ENCODE peak calls at places on chromosome 4, in seven cellular contexts. C is GM13977, I is B cell, B is choroid plexus epithelial cell, V is neural crest cell, X is body of pancreas, Q is Calu3. F is an unnamed sample.
A peak's percentile ranks its signal among the peaks of the same experiment; 100 is the strongest.

GRCh38 chr4:113878718-113879117 is 100.7 kb downstream of the ARSJ start:
- DNase-seq in C (no peak), I (no peak), B (peak; percentile 62), V (peak; percentile 19), X (no peak), Q (peak; percentile 27), F (peak; percentile 20)

GRCh38 chr4:7392438-7393374 is 42.0 kb downstream of the PSAPL1 start:
- DNase-seq in C (no peak), I (no peak), B (peak; percentile 49), V (no peak), X (peak; percentile 9), Q (no peak), F (no peak)

GRCh38 chr4:161457311-161457710 is 706.5 kb downstream of the FSTL5 start:
- DNase-seq in C (no peak), I (no peak), B (peak; percentile 11), V (no peak), X (no peak), Q (no peak), F (no peak)

GRCh38 chr4:147736458-147736857 is 4.6 kb downstream of the ARHGAP10 start:
- DNase-seq in C (no peak), I (no peak), B (peak; percentile 91), V (no peak), X (no peak), Q (no peak), F (peak; percentile 57)

GRCh38 chr4:15547392-15547791 is 77.7 kb downstream of the CC2D2A start:
- DNase-seq in C (peak; percentile 18), I (no peak), B (no peak), V (no peak), X (no peak), Q (no peak), F (no peak)

GRCh38 chr4:78650106-78651021 is 98.8 kb downstream of the ANXA3 start:
- DNase-seq in C (no peak), I (no peak), B (peak; percentile 93), V (no peak), X (no peak), Q (no peak), F (peak; percentile 82)

GRCh38 chr4:154444958-154445357 is 46.6 kb downstream of the DCHS2 start:
- DNase-seq in C (no peak), I (no peak), B (no peak), V (no peak), X (no peak), Q (no peak), F (no peak)

GRCh38 chr4:13322681-13323101 is 161.4 kb downstream of the RAB28 start:
- DNase-seq in C (no peak), I (no peak), B (peak; percentile 97), V (no peak), X (no peak), Q (no peak), F (peak; percentile 1)

GRCh38 chr4:78960926-78961325 is 21.7 kb upstream of the PAQR3 start:
- DNase-seq in C (no peak), I (no peak), B (peak; percentile 14), V (no peak), X (no peak), Q (no peak), F (no peak)

GRCh38 chr4:169410839-169411770 is 140.3 kb upstream of the SH3RF1 start:
- DNase-seq in C (peak; percentile 38), I (no peak), B (peak; percentile 94), V (peak; percentile 16), X (no peak), Q (no peak), F (no peak)

GRCh38 chr4:124202106-124202505 is 510.4 kb downstream of the ANKRD50 start:
- DNase-seq in C (no peak), I (no peak), B (peak; percentile 77), V (no peak), X (peak; percentile 17), Q (no peak), F (peak; percentile 34)

GRCh38 chr4:23368081-23368697 is 521.7 kb downstream of the PPARGC1A start:
- DNase-seq in C (no peak), I (no peak), B (peak; percentile 7), V (no peak), X (no peak), Q (peak; percentile 48), F (peak; percentile 65)
- TF ChIP-seq CTCF in C (peak; percentile 15), I (no peak), B (peak; percentile 6), V (peak; percentile 54), X (no peak), Q (peak; percentile 17), F (peak; percentile 33)

GRCh38 chr4:42347076-42347475 is 50.2 kb upstream of the SHISA3 start:
- DNase-seq in C (no peak), I (no peak), B (no peak), V (no peak), X (no peak), Q (no peak), F (no peak)

GRCh38 chr4:42344260-42344659 is 53.0 kb upstream of the SHISA3 start:
- DNase-seq in C (peak; percentile 39), I (no peak), B (no peak), V (no peak), X (no peak), Q (no peak), F (no peak)

GRCh38 chr4:42345962-42346544 is 51.2 kb upstream of the SHISA3 start:
- DNase-seq in C (no peak), I (no peak), B (no peak), V (no peak), X (no peak), Q (no peak), F (no peak)

GRCh38 chr4:42341518-42342026 is 55.7 kb upstream of the SHISA3 start:
- DNase-seq in C (no peak), I (no peak), B (peak; percentile 54), V (no peak), X (no peak), Q (no peak), F (no peak)

GRCh38 chr4:42344749-42345148 is 52.5 kb upstream of the SHISA3 start:
- DNase-seq in C (no peak), I (no peak), B (no peak), V (no peak), X (no peak), Q (no peak), F (no peak)
- TF ChIP-seq CTCF in C (no peak), I (no peak), B (no peak), V (no peak), X (no peak), Q (no peak), F (no peak)

DNA sequence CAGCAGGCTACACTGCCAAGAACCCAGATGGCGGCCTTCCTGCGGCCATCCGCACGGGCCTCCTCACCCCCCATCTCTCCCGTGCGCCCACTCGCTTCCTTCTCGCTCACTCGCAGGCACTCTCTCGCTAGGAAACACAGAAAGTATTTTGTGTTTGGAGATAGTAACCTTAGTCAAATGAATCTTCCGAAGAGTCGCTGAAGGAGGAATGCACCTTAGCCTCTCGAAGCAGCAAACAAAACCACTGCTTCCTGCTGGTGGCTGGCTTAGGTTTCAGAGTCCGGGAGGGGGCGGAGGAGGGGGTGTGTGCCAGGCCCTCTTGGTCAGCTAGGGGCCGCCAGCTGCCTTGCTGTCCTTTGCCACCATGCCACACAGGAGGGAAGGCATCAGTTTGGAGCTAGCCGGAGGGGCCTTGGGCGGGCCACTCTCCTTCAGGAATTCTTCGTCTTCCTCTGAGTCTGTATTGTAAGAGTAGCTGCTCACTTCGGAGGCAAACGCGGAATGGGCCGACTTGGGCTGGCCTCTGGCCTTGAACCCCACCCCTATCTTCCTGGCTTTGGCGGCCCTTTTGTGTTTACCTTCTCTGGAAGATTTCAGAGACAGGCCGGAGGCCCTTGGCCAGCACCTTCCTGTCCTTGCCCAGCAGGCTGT is 73.2 kb upstream of the UCP1 start:
- DNase-seq in C (no peak), I (peak; percentile 35), B (peak; percentile 44), V (no peak), X (no peak), Q (no peak), F (no peak)
- TF ChIP-seq CTCF in C (no peak), I (no peak), B (peak; percentile 28), V (no peak), X (no peak), Q (no peak), F (no peak)

DNA sequence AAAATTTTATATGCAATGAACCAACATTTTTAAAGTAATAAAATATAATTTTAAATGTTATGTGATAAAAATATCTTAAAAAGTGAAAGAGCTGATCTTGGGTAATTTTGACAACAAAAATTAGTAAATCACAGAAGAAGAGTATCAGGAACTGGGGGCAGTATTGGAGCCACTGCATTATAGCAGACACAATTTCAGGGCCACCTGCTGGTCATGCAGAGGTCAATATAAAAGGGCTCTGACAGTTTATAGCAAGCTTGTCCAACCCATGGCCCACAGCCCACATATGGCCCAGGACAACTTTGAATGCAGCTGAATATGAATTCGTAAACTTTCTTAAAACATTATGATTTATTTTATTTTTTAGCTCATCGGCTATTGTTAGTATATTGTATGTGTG is 13.0 kb upstream of the LEF1 start:
- DNase-seq in C (peak; percentile 30), I (no peak), B (no peak), V (no peak), X (no peak), Q (no peak), F (no peak)
- TF ChIP-seq CTCF in C (peak; percentile 45), I (no peak), B (peak; percentile 3), V (peak; percentile 36), X (no peak), Q (no peak), F (no peak)

F was measured in MCF 10A.